ENCODE peak calls at places on chromosomes 2 and 18, in seven cellular contexts. K is AG10803, M is NCI-H774, O is RPMI7951, U is sciatic nerve, T is NCI-H1105 treated with DMSO at 0.1 percent for 48 hours, E is small intestine. Q is an unnamed sample.

GRCh38 chr18:75209129-75209951 is at the start of gene PTGR3:
- DNase-seq in K (peak; percentile 79), M (peak; percentile 76), O (peak; percentile 91), U (peak; percentile 90), T (peak; percentile 71), E (peak; percentile 82), Q (peak; percentile 89)

GRCh38 chr2:124607679-124608078 is 582.6 kb downstream of the CNTNAP5 start:
- DNase-seq in K (no peak), M (no peak), O (no peak), U (no peak), T (no peak), E (no peak), Q (no peak)

GRCh38 chr2:234245945-234246344 is 195.4 kb downstream of the SPP2 start:
- DNase-seq in K (peak; percentile 88), M (no peak), O (peak; percentile 98), U (no peak), T (no peak), E (no peak), Q (no peak)

GRCh38 chr2:190879474-190880373 is 897 bp upstream of the GLS start:
- DNase-seq in K (no peak), M (no peak), O (no peak), U (no peak), T (no peak), E (no peak), Q (no peak)

GRCh38 chr2:232416521-232417470 is 10.2 kb downstream of the ALPG start:
- DNase-seq in K (no peak), M (no peak), O (no peak), U (peak; percentile 42), T (no peak), E (no peak), Q (no peak)

GRCh38 chr2:114068438-114068837 is 178.5 kb downstream of the ACTR3 start:
- DNase-seq in K (no peak), M (no peak), O (peak; percentile 19), U (no peak), T (no peak), E (no peak), Q (peak; percentile 22)

GRCh38 chr2:120934221-120934639 is 198.6 kb downstream of the GLI2 start:
- DNase-seq in K (no peak), M (no peak), O (peak; percentile 51), U (no peak), T (no peak), E (no peak), Q (no peak)

GRCh38 chr2:233813236-233814062 is 35.3 kb downstream of the MROH2A start:
- DNase-seq in K (no peak), M (no peak), O (no peak), U (peak; percentile 18), T (no peak), E (no peak), Q (no peak)

GRCh38 chr2:237865623-237866041 is 6.2 kb downstream of the RAMP1 start:
- DNase-seq in K (no peak), M (no peak), O (no peak), U (no peak), T (no peak), E (no peak), Q (no peak)

GRCh38 chr2:100856732-100857131 is 36.8 kb downstream of the NPAS2 start:
- DNase-seq in K (no peak), M (no peak), O (no peak), U (no peak), T (no peak), E (peak; percentile 88), Q (no peak)

GRCh38 chr2:18959952-18960717 is 370.8 kb upstream of the NT5C1B start:
- DNase-seq in K (peak; percentile 92), M (no peak), O (no peak), U (no peak), T (no peak), E (no peak), Q (no peak)

GRCh38 chr2:207987025-207987716 is 38.2 kb downstream of the PLEKHM3 start:
- DNase-seq in K (no peak), M (no peak), O (no peak), U (no peak), T (no peak), E (no peak), Q (no peak)

GRCh38 chr2:188517549-188518255 is 226.0 kb downstream of the GULP1 start:
- DNase-seq in K (no peak), M (no peak), O (no peak), U (no peak), T (no peak), E (no peak), Q (no peak)

GRCh38 chr2:1656326-1656960 is 87.9 kb downstream of the PXDN start:
- DNase-seq in K (no peak), M (no peak), O (no peak), U (peak; percentile 56), T (no peak), E (no peak), Q (no peak)

GRCh38 chr2:13009027-13009426 is 292.3 kb downstream of the TRIB2 start:
- DNase-seq in K (peak; percentile 60), M (no peak), O (peak; percentile 51), U (no peak), T (no peak), E (no peak), Q (no peak)

GRCh38 chr18:69956037-69956436 is 8.4 kb upstream of the CD226 start:
- DNase-seq in K (peak; percentile 64), M (no peak), O (no peak), U (no peak), T (no peak), E (no peak), Q (no peak)

GRCh38 chr2:144605232-144605631 is 85.3 kb upstream of the ZEB2 start:
- DNase-seq in K (no peak), M (no peak), O (no peak), U (no peak), T (no peak), E (no peak), Q (no peak)

GRCh38 chr2:141994066-141994465 is 136.8 kb downstream of the LRP1B start:
- DNase-seq in K (no peak), M (no peak), O (no peak), U (no peak), T (peak; percentile 45), E (no peak), Q (no peak)

GRCh38 chr2:64565949-64566705 is 42.0 kb downstream of the AFTPH start:
- DNase-seq in K (no peak), M (no peak), O (no peak), U (no peak), T (peak; percentile 27), E (no peak), Q (no peak)

GRCh38 chr2:241895732-241896641 is 26.5 kb downstream of the RTP5 start:
- DNase-seq in K (peak; percentile 21), M (no peak), O (no peak), U (peak; percentile 73), T (no peak), E (no peak), Q (peak; percentile 26)

GRCh38 chr2:184215745-184216144 is 382.6 kb upstream of the ZNF804A start:
- DNase-seq in K (no peak), M (no peak), O (peak; percentile 3), U (no peak), T (no peak), E (no peak), Q (no peak)

GRCh38 chr2:172296267-172297046 is 130.9 kb upstream of the ITGA6 start:
- DNase-seq in K (no peak), M (no peak), O (no peak), U (no peak), T (no peak), E (no peak), Q (no peak)

GRCh38 chr2:38690499-38691420 is 24.8 kb downstream of the GALM start:
- DNase-seq in K (peak; percentile 90), M (no peak), O (peak; percentile 92), U (no peak), T (no peak), E (no peak), Q (peak; percentile 76)

GRCh38 chr2:64019083-64019974 is at the start of gene VPS54:
- DNase-seq in K (peak; percentile 72), M (peak; percentile 61), O (peak; percentile 65), U (peak; percentile 76), T (peak; percentile 44), E (peak; percentile 46), Q (peak; percentile 48)

GRCh38 chr18:27599202-27599829 is 414.2 kb upstream of the CHST9 start:
- DNase-seq in K (peak; percentile 33), M (peak; percentile 29), O (peak; percentile 24), U (peak; percentile 59), T (peak; percentile 69), E (peak; percentile 57), Q (peak; percentile 73)

GRCh38 chr2:215619989-215620388 is 184.1 kb upstream of the FN1 start:
- DNase-seq in K (no peak), M (peak; percentile 54), O (peak; percentile 87), U (peak; percentile 65), T (peak; percentile 46), E (peak; percentile 44), Q (peak; percentile 76)

GRCh38 chr2:12720181-12720580 is 3.4 kb downstream of the TRIB2 start:
- DNase-seq in K (no peak), M (no peak), O (peak; percentile 48), U (no peak), T (peak; percentile 20), E (no peak), Q (peak; percentile 58)

GRCh38 chr18:9736942-9737813 is 29.1 kb downstream of the RAB31 start:
- DNase-seq in K (peak; percentile 52), M (peak; percentile 57), O (peak; percentile 59), U (no peak), T (peak; percentile 82), E (peak; percentile 88), Q (no peak)

GRCh38 chr2:218383892-218384519 is 1.9 kb downstream of the SLC11A1 start:
- DNase-seq in K (no peak), M (no peak), O (no peak), U (no peak), T (no peak), E (no peak), Q (no peak)

GRCh38 chr2:30403592-30404353 is 43.3 kb upstream of the LCLAT1 start:
- DNase-seq in K (peak; percentile 49), M (no peak), O (no peak), U (no peak), T (no peak), E (peak; percentile 22), Q (no peak)

GRCh38 chr18:9403795-9404564 is 69.4 kb downstream of the TWSG1 start:
- DNase-seq in K (no peak), M (no peak), O (no peak), U (no peak), T (no peak), E (no peak), Q (peak; percentile 22)

GRCh38 chr2:60820416-60821132 is 60.8 kb upstream of the REL start:
- DNase-seq in K (no peak), M (no peak), O (no peak), U (no peak), T (no peak), E (no peak), Q (no peak)

GRCh38 chr2:106337963-106338515 is 130.2 kb downstream of the RGPD3 start:
- DNase-seq in K (no peak), M (no peak), O (no peak), U (no peak), T (no peak), E (no peak), Q (no peak)

GRCh38 chr2:173058097-173058496 is 17.5 kb upstream of the MAP3K20 start:
- DNase-seq in K (peak; percentile 92), M (no peak), O (no peak), U (no peak), T (no peak), E (no peak), Q (no peak)